ENCODE peak calls at places on chromosomes 2 and 18, in six cellular contexts. One of them, this sample, is unnamed.

GRCh38 chr2:127463155-127463991 is 45.1 kb downstream of the PROC start:
- DNase-seq in cardiac fibroblast: no peak
- DNase-seq in dorsolateral prefrontal cortex: no peak
- DNase-seq in CD8-positive, alpha-beta T cell: no peak
- DNase-seq in mesendoderm: peak
- DNase-seq in astrocyte of the spinal cord: no peak
- DNase-seq in this sample: no peak

GRCh38 chr2:236317938-236318396 is 53.8 kb upstream of the ASB18 start:
- DNase-seq in cardiac fibroblast: no peak
- DNase-seq in dorsolateral prefrontal cortex: no peak
- DNase-seq in CD8-positive, alpha-beta T cell: no peak
- DNase-seq in mesendoderm: no peak
- DNase-seq in astrocyte of the spinal cord: no peak
- DNase-seq in this sample: no peak

GRCh38 chr2:229738024-229738625 is 23.8 kb upstream of the DNER start:
- DNase-seq in cardiac fibroblast: no peak
- DNase-seq in dorsolateral prefrontal cortex: no peak
- DNase-seq in CD8-positive, alpha-beta T cell: no peak
- DNase-seq in mesendoderm: peak
- DNase-seq in astrocyte of the spinal cord: no peak
- DNase-seq in this sample: no peak

GRCh38 chr2:60119778-60120177 is 433.7 kb downstream of the BCL11A start:
- DNase-seq in cardiac fibroblast: no peak
- DNase-seq in dorsolateral prefrontal cortex: no peak
- DNase-seq in CD8-positive, alpha-beta T cell: no peak
- DNase-seq in mesendoderm: peak
- DNase-seq in astrocyte of the spinal cord: no peak
- DNase-seq in this sample: no peak

GRCh38 chr2:230217424-230217823 is 2.4 kb downstream of the SP110 start:
- DNase-seq in cardiac fibroblast: no peak
- DNase-seq in dorsolateral prefrontal cortex: no peak
- DNase-seq in CD8-positive, alpha-beta T cell: no peak
- DNase-seq in mesendoderm: no peak
- DNase-seq in astrocyte of the spinal cord: no peak
- DNase-seq in this sample: no peak

GRCh38 chr18:21997207-21998143 is 171.9 kb upstream of the GATA6 start:
- DNase-seq in cardiac fibroblast: peak
- DNase-seq in dorsolateral prefrontal cortex: no peak
- DNase-seq in CD8-positive, alpha-beta T cell: no peak
- DNase-seq in mesendoderm: peak
- DNase-seq in astrocyte of the spinal cord: peak
- DNase-seq in this sample: peak

GRCh38 chr18:70181015-70181414 is 24.5 kb downstream of the RTTN start:
- DNase-seq in cardiac fibroblast: peak
- DNase-seq in dorsolateral prefrontal cortex: no peak
- DNase-seq in CD8-positive, alpha-beta T cell: no peak
- DNase-seq in mesendoderm: peak
- DNase-seq in astrocyte of the spinal cord: peak
- DNase-seq in this sample: no peak

GRCh38 chr2:32008811-32009478 is 1.9 kb downstream of the MEMO1 start:
- DNase-seq in cardiac fibroblast: peak
- DNase-seq in dorsolateral prefrontal cortex: no peak
- DNase-seq in CD8-positive, alpha-beta T cell: peak
- DNase-seq in mesendoderm: no peak
- DNase-seq in astrocyte of the spinal cord: peak
- DNase-seq in this sample: no peak

GRCh38 chr2:239393401-239393940 is 7.3 kb downstream of the HDAC4 start:
- DNase-seq in cardiac fibroblast: peak
- DNase-seq in dorsolateral prefrontal cortex: no peak
- DNase-seq in CD8-positive, alpha-beta T cell: no peak
- DNase-seq in mesendoderm: no peak
- DNase-seq in astrocyte of the spinal cord: peak
- DNase-seq in this sample: no peak

GRCh38 chr18:46868171-46868921 is 49.0 kb downstream of the PIAS2 start:
- DNase-seq in cardiac fibroblast: no peak
- DNase-seq in dorsolateral prefrontal cortex: no peak
- DNase-seq in CD8-positive, alpha-beta T cell: no peak
- DNase-seq in mesendoderm: peak
- DNase-seq in astrocyte of the spinal cord: no peak
- DNase-seq in this sample: no peak

GRCh38 chr2:142586693-142587432 is 290.6 kb upstream of the KYNU start:
- DNase-seq in cardiac fibroblast: no peak
- DNase-seq in dorsolateral prefrontal cortex: no peak
- DNase-seq in CD8-positive, alpha-beta T cell: no peak
- DNase-seq in mesendoderm: no peak
- DNase-seq in astrocyte of the spinal cord: no peak
- DNase-seq in this sample: no peak

GRCh38 chr2:127770973-127771735 is 39.8 kb downstream of the WDR33 start:
- DNase-seq in cardiac fibroblast: peak
- DNase-seq in dorsolateral prefrontal cortex: no peak
- DNase-seq in CD8-positive, alpha-beta T cell: no peak
- DNase-seq in mesendoderm: no peak
- DNase-seq in astrocyte of the spinal cord: peak
- DNase-seq in this sample: no peak

GRCh38 chr18:38972571-38972970 is 1407.0 kb upstream of the CELF4 start:
- DNase-seq in cardiac fibroblast: no peak
- DNase-seq in dorsolateral prefrontal cortex: no peak
- DNase-seq in CD8-positive, alpha-beta T cell: no peak
- DNase-seq in mesendoderm: peak
- DNase-seq in astrocyte of the spinal cord: no peak
- DNase-seq in this sample: no peak

GRCh38 chr2:238924496-238925195 is 76.8 kb downstream of the TWIST2 start:
- DNase-seq in cardiac fibroblast: no peak
- DNase-seq in dorsolateral prefrontal cortex: peak
- DNase-seq in CD8-positive, alpha-beta T cell: no peak
- DNase-seq in mesendoderm: no peak
- DNase-seq in astrocyte of the spinal cord: no peak
- DNase-seq in this sample: no peak

GRCh38 chr2:157559061-157559460 is 69.6 kb downstream of the ACVR1C start:
- DNase-seq in cardiac fibroblast: peak
- DNase-seq in dorsolateral prefrontal cortex: no peak
- DNase-seq in CD8-positive, alpha-beta T cell: no peak
- DNase-seq in mesendoderm: no peak
- DNase-seq in astrocyte of the spinal cord: peak
- DNase-seq in this sample: no peak

GRCh38 chr2:12636837-12637581 is 79.7 kb upstream of the TRIB2 start:
- DNase-seq in cardiac fibroblast: peak
- DNase-seq in dorsolateral prefrontal cortex: no peak
- DNase-seq in CD8-positive, alpha-beta T cell: no peak
- DNase-seq in mesendoderm: no peak
- DNase-seq in astrocyte of the spinal cord: peak
- DNase-seq in this sample: no peak

GRCh38 chr2:218858138-218858445 is 1.5 kb upstream of the WNT6 start:
- DNase-seq in cardiac fibroblast: no peak
- DNase-seq in dorsolateral prefrontal cortex: no peak
- DNase-seq in CD8-positive, alpha-beta T cell: no peak
- DNase-seq in mesendoderm: no peak
- DNase-seq in astrocyte of the spinal cord: no peak
- DNase-seq in this sample: no peak

GRCh38 chr2:218859994-218860831 is 608 bp downstream of the WNT6 start:
- DNase-seq in cardiac fibroblast: no peak
- DNase-seq in dorsolateral prefrontal cortex: peak
- DNase-seq in CD8-positive, alpha-beta T cell: no peak
- DNase-seq in mesendoderm: no peak
- DNase-seq in astrocyte of the spinal cord: no peak
- DNase-seq in this sample: no peak

GRCh38 chr2:218858671-218859555 is 692 bp upstream of the WNT6 start:
- DNase-seq in cardiac fibroblast: no peak
- DNase-seq in dorsolateral prefrontal cortex: peak
- DNase-seq in CD8-positive, alpha-beta T cell: no peak
- DNase-seq in mesendoderm: no peak
- DNase-seq in astrocyte of the spinal cord: no peak
- DNase-seq in this sample: no peak

GRCh38 chr2:218860950-218861381 is 1.4 kb downstream of the WNT6 start:
- DNase-seq in cardiac fibroblast: peak
- DNase-seq in dorsolateral prefrontal cortex: peak
- DNase-seq in CD8-positive, alpha-beta T cell: no peak
- DNase-seq in mesendoderm: peak
- DNase-seq in astrocyte of the spinal cord: peak
- DNase-seq in this sample: peak

GRCh38 chr2:218859556-218859993 is at the start of gene WNT6:
- DNase-seq in cardiac fibroblast: no peak
- DNase-seq in dorsolateral prefrontal cortex: no peak
- DNase-seq in CD8-positive, alpha-beta T cell: no peak
- DNase-seq in mesendoderm: no peak
- DNase-seq in astrocyte of the spinal cord: no peak
- DNase-seq in this sample: no peak
- H3K4me3 ChIP-seq in cardiac fibroblast: no peak
- H3K4me3 ChIP-seq in dorsolateral prefrontal cortex: no peak
- H3K4me3 ChIP-seq in CD8-positive, alpha-beta T cell: peak
- H3K4me3 ChIP-seq in mesendoderm: no peak
- H3K4me3 ChIP-seq in astrocyte of the spinal cord: no peak
- H3K4me3 ChIP-seq in this sample: peak

DNA sequence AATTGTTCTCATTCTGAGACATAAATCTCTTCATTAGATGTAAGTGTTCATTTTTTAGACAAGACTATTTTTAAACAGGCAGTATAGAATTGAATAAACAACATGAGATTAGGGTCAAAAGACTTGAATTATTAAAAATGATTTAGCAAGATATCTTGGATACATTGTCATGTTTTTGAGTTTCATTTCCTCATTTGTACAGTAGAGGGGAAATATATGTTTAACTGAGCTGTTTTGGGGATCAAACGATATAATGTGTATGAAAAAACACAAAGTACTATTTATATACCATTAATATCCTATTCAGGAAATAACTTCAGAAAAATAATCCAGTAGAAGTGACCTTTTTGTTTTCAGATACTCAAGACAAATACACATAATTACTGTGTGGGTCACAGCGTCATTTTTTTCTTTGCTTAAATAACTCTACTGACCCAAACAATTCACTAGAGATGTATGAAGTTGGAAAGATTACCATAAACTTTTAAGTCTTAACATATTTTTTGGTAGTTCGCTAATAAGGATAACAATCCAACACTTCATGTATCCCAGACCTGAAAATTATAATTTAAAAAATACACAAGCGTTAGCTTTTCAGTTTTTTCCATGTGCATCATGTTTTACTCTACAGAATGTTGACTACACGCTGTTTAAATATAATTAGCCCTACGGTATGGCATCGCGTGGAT is 876 bp upstream of the ASXL3 start:
- DNase-seq in cardiac fibroblast: no peak
- DNase-seq in dorsolateral prefrontal cortex: no peak
- DNase-seq in CD8-positive, alpha-beta T cell: no peak
- DNase-seq in mesendoderm: no peak
- DNase-seq in astrocyte of the spinal cord: no peak
- DNase-seq in this sample: no peak
- H3K4me3 ChIP-seq in cardiac fibroblast: no peak
- H3K4me3 ChIP-seq in dorsolateral prefrontal cortex: peak
- H3K4me3 ChIP-seq in CD8-positive, alpha-beta T cell: no peak
- H3K4me3 ChIP-seq in mesendoderm: no peak
- H3K4me3 ChIP-seq in astrocyte of the spinal cord: peak
- H3K4me3 ChIP-seq in this sample: peak

DNA sequence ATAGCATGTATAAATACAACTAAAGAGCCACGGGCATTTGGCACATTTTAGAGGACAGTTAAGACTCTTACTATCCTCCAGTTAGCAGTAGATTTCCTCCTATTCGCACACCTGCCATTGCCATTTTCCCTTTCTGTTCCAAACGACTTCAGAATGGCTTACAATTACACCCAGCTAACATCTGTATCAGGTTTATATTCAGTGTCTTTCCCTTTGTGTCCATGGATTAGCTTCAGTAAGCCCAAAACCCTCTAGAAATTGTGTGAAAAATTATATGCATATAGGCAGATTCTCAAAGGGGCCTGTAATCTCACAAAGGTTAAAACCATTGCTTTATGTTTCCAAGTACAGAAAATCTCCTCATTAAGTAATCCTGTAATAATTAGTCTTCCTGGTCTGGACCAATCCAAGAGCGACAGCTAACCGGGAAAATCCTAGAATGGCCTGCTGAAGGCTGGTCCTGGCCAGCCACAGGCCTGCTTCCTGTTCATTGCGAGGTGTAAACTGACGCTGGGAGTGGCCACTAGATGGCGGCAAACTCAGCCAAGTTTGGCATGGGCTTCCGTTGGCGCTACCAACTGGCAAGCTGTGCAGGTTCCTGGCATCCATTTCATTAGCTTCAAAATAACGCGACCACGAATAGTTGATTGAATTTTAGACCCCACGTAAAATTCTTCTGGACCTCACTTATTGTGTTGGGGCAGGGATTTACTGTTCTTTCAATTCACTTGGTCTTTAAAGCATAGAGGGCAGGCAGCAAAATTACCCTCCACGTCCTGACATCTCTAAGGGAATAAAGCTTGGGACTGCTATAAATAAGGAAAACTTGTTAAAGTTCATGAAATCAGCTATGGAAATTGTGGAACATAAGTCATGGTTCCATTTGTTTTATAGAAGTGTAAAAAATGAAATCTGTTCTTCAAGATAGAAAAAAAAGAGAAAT is 17.1 kb downstream of the ARHGAP25 start:
- DNase-seq in cardiac fibroblast: peak
- DNase-seq in dorsolateral prefrontal cortex: peak
- DNase-seq in CD8-positive, alpha-beta T cell: peak
- DNase-seq in mesendoderm: peak
- DNase-seq in astrocyte of the spinal cord: peak
- DNase-seq in this sample: peak
- H3K4me3 ChIP-seq in cardiac fibroblast: no peak
- H3K4me3 ChIP-seq in dorsolateral prefrontal cortex: no peak
- H3K4me3 ChIP-seq in CD8-positive, alpha-beta T cell: no peak
- H3K4me3 ChIP-seq in mesendoderm: no peak
- H3K4me3 ChIP-seq in astrocyte of the spinal cord: no peak
- H3K4me3 ChIP-seq in this sample: no peak

GRCh38 chr18:48875942-48876511 is 74.7 kb downstream of the SMAD7 start:
- DNase-seq in cardiac fibroblast: no peak
- DNase-seq in dorsolateral prefrontal cortex: peak
- DNase-seq in CD8-positive, alpha-beta T cell: no peak
- DNase-seq in mesendoderm: peak
- DNase-seq in astrocyte of the spinal cord: no peak
- DNase-seq in this sample: no peak

GRCh38 chr18:48879008-48879431 is 71.7 kb downstream of the SMAD7 start:
- DNase-seq in cardiac fibroblast: no peak
- DNase-seq in dorsolateral prefrontal cortex: peak
- DNase-seq in CD8-positive, alpha-beta T cell: no peak
- DNase-seq in mesendoderm: peak
- DNase-seq in astrocyte of the spinal cord: no peak
- DNase-seq in this sample: no peak

GRCh38 chr18:48876590-48876989 is 74.2 kb downstream of the SMAD7 start:
- DNase-seq in cardiac fibroblast: no peak
- DNase-seq in dorsolateral prefrontal cortex: no peak
- DNase-seq in CD8-positive, alpha-beta T cell: no peak
- DNase-seq in mesendoderm: no peak
- DNase-seq in astrocyte of the spinal cord: no peak
- DNase-seq in this sample: no peak

GRCh38 chr18:48878471-48878870 is 72.3 kb downstream of the SMAD7 start:
- DNase-seq in cardiac fibroblast: no peak
- DNase-seq in dorsolateral prefrontal cortex: peak
- DNase-seq in CD8-positive, alpha-beta T cell: no peak
- DNase-seq in mesendoderm: no peak
- DNase-seq in astrocyte of the spinal cord: no peak
- DNase-seq in this sample: no peak

DNA sequence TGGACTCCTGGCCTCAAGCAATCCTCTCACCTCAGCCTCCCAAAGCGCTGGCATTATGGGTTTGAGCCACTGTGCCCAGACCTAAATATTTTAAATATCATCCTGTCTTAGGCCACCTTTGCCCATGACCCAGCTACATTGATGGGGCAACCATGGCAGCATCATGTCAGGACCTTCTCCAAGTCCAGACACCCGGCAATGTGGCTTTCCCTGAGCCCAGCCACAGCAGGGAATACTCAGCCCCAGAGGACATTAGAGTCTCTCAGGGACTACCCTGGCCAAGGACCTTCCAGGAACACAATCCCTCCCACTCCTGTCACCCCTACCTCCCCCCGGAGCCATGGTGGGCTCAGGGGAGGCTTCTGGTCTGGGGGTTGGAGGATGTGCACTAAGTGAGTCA is 72.8 kb downstream of the SMAD7 start:
- DNase-seq in cardiac fibroblast: no peak
- DNase-seq in dorsolateral prefrontal cortex: peak
- DNase-seq in CD8-positive, alpha-beta T cell: no peak
- DNase-seq in mesendoderm: no peak
- DNase-seq in astrocyte of the spinal cord: peak
- DNase-seq in this sample: no peak
- H3K4me3 ChIP-seq in cardiac fibroblast: no peak
- H3K4me3 ChIP-seq in dorsolateral prefrontal cortex: no peak
- H3K4me3 ChIP-seq in CD8-positive, alpha-beta T cell: no peak
- H3K4me3 ChIP-seq in mesendoderm: no peak
- H3K4me3 ChIP-seq in astrocyte of the spinal cord: no peak
- H3K4me3 ChIP-seq in this sample: no peak

This sample was measured in iPS DF 6.9.